ENCODE peak calls at places on chromosome 19, in six cellular contexts. S is Ammon's horn; Y is stimulated activated CD4-positive, alpha-beta T cell treated with anti-CD3 and anti-CD28 coated beads, Interleukin-2, amount 100 ng/mL, for 24 hours; Z is PC-3; N is NCI-H187 treated with DMSO at 0.1 percent for 48 hours; R is GM13976. A is an unnamed sample.

GRCh38 chr19:1646931-1647663 is 5.3 kb downstream of the TCF3 start:
- DNase-seq in S (no peak), Y (no peak), Z (no peak), N (no peak), R (no peak), A (no peak)

GRCh38 chr19:850221-850978 is 1.7 kb upstream of the ELANE start:
- DNase-seq in S (peak), Y (no peak), Z (peak), N (no peak), R (no peak), A (no peak)

GRCh38 chr19:5934779-5935472 is 20.9 kb downstream of the CAPS start:
- DNase-seq in S (no peak), Y (no peak), Z (no peak), N (no peak), R (no peak), A (no peak)

GRCh38 chr19:15279326-15279904 is 47.2 kb upstream of the EPHX3 start:
- DNase-seq in S (no peak), Y (no peak), Z (no peak), N (no peak), R (no peak), A (no peak)

GRCh38 chr19:8512991-8513686 is 828 bp downstream of the ZNF414 start:
- DNase-seq in S (no peak), Y (no peak), Z (no peak), N (no peak), R (no peak), A (no peak)

GRCh38 chr19:55113570-55114039 is 3.8 kb downstream of the PPP1R12C start:
- DNase-seq in S (peak), Y (no peak), Z (no peak), N (no peak), R (no peak), A (no peak)

GRCh38 chr19:14517446-14517839 is 754 bp downstream of the DNAJB1 start:
- DNase-seq in S (peak), Y (no peak), Z (no peak), N (no peak), R (no peak), A (no peak)

GRCh38 chr19:14476663-14477401 is 1.7 kb upstream of the PTGER1 start:
- DNase-seq in S (no peak), Y (no peak), Z (peak), N (no peak), R (peak), A (peak)

GRCh38 chr19:45782162-45782623 is at the start of gene DMPK:
- DNase-seq in S (no peak), Y (no peak), Z (no peak), N (no peak), R (no peak), A (no peak)

GRCh38 chr19:12723643-12724426 is at the start of gene TNPO2:
- DNase-seq in S (peak), Y (peak), Z (peak), N (no peak), R (peak), A (peak)

GRCh38 chr19:33236696-33237390 is 11.2 kb upstream of the SLC7A10 start:
- DNase-seq in S (no peak), Y (no peak), Z (no peak), N (no peak), R (no peak), A (no peak)

GRCh38 chr19:35543280-35544109 is 1.9 kb upstream of the TMEM147 start:
- DNase-seq in S (no peak), Y (no peak), Z (no peak), N (no peak), R (no peak), A (no peak)

GRCh38 chr19:38265213-38265861 is 964 bp downstream of the SPINT2 start:
- DNase-seq in S (no peak), Y (no peak), Z (peak), N (no peak), R (no peak), A (no peak)

GRCh38 chr19:46605356-46605821 is 4.3 kb downstream of the CALM3 start:
- DNase-seq in S (no peak), Y (no peak), Z (no peak), N (no peak), R (peak), A (no peak)

GRCh38 chr19:6610934-6611370 is 20.0 kb upstream of the CD70 start:
- DNase-seq in S (no peak), Y (no peak), Z (peak), N (no peak), R (no peak), A (no peak)

GRCh38 chr19:35497406-35497805 is 7.1 kb upstream of the KRTDAP start:
- DNase-seq in S (no peak), Y (no peak), Z (no peak), N (no peak), R (no peak), A (no peak)

GRCh38 chr19:55118401-55118991 is 1.1 kb upstream of the PPP1R12C start:
- DNase-seq in S (peak), Y (peak), Z (no peak), N (no peak), R (no peak), A (no peak)

GRCh38 chr19:16002380-16002779 is 53.6 kb downstream of the OR10H4 start:
- DNase-seq in S (no peak), Y (no peak), Z (no peak), N (no peak), R (no peak), A (no peak)

GRCh38 chr19:35501684-35502083 is 11.4 kb upstream of the KRTDAP start:
- DNase-seq in S (no peak), Y (no peak), Z (no peak), N (no peak), R (no peak), A (no peak)

GRCh38 chr19:39470724-39471339 is 9.8 kb upstream of the TIMM50 start:
- DNase-seq in S (no peak), Y (no peak), Z (no peak), N (no peak), R (no peak), A (no peak)

GRCh38 chr19:42089772-42090171 is 13.8 kb downstream of the ZNF574 start:
- DNase-seq in S (no peak), Y (no peak), Z (no peak), N (no peak), R (no peak), A (no peak)

GRCh38 chr19:20325151-20325550 is 158.1 kb downstream of the ZNF486 start:
- DNase-seq in S (no peak), Y (no peak), Z (no peak), N (no peak), R (no peak), A (no peak)

GRCh38 chr19:1449467-1450442 is at the start of gene APC2:
- DNase-seq in S (peak), Y (no peak), Z (no peak), N (no peak), R (no peak), A (no peak)

GRCh38 chr19:34172661-34173144 is 399 bp downstream of the LSM14A start:
- DNase-seq in S (no peak), Y (peak), Z (no peak), N (no peak), R (no peak), A (no peak)

GRCh38 chr19:58372311-58373133 is 8.3 kb downstream of the ZNF837 start:
- DNase-seq in S (no peak), Y (no peak), Z (peak), N (no peak), R (no peak), A (no peak)

GRCh38 chr19:45547211-45547770 is 37.3 kb downstream of the OPA3 start:
- DNase-seq in S (no peak), Y (no peak), Z (no peak), N (no peak), R (peak), A (no peak)

GRCh38 chr19:1873524-1874473 is 10.4 kb upstream of the KLF16 start:
- DNase-seq in S (peak), Y (no peak), Z (no peak), N (no peak), R (no peak), A (no peak)

GRCh38 chr19:48400018-48400742 is 6.7 kb downstream of the GRIN2D start:
- DNase-seq in S (no peak), Y (no peak), Z (peak), N (peak), R (peak), A (no peak)